ENCODE peak calls at places on chromosomes 6 and 20, in six cellular contexts. D is fibroblast of lung, R is colonic mucosa, P is PC-3, T is GM23338, O is gastrocnemius medialis. W is an unnamed sample. For H3K36me3 and H3K4me1, the result is how much of the 10 kb centered on the place peaks cover.

GRCh38 chr20:61692476-61692875 is 373.2 kb downstream of the TAF4 start:
- DNase-seq in D (no peak), R (no peak), P (no peak), T (no peak), O (no peak), W (no peak)

GRCh38 chr6:158372570-158372969 is 60.3 kb downstream of the TULP4 start:
- DNase-seq in D (no peak), R (no peak), P (no peak), T (no peak), O (no peak), W (no peak)

GRCh38 chr6:37033255-37033654 is 27.8 kb downstream of the FGD2 start:
- DNase-seq in D (no peak), R (no peak), P (peak), T (no peak), O (no peak), W (peak)

GRCh38 chr20:30168800-30169138 is 1088.7 kb upstream of the DEFB115 start:
- DNase-seq in D (no peak), R (no peak), P (no peak), T (no peak), O (no peak), W (no peak)

GRCh38 chr6:6331393-6331792 is 10.9 kb upstream of the F13A1 start:
- DNase-seq in D (no peak), R (no peak), P (no peak), T (no peak), O (no peak), W (no peak)

GRCh38 chr6:139538366-139538765 is 163.9 kb upstream of the CITED2 start:
- DNase-seq in D (no peak), R (no peak), P (no peak), T (no peak), O (no peak), W (no peak)

GRCh38 chr20:56424931-56425330 is 12.9 kb downstream of the CASS4 start:
- DNase-seq in D (no peak), R (no peak), P (no peak), T (no peak), O (no peak), W (no peak)

GRCh38 chr20:34129518-34130162 is 17.6 kb upstream of the EIF2S2 start:
- DNase-seq in D (peak), R (peak), P (peak), T (peak), O (peak), W (peak)

GRCh38 chr20:10134176-10134575 is 84.5 kb upstream of the SNAP25 start:
- DNase-seq in D (no peak), R (no peak), P (no peak), T (no peak), O (no peak), W (no peak)

GRCh38 chr6:47097092-47097945 is 55.2 kb upstream of the ADGRF1 start:
- DNase-seq in D (peak), R (peak), P (peak), T (peak), O (peak), W (peak)

GRCh38 chr6:106750146-106750900 is 120.9 kb downstream of the QRSL1 start:
- DNase-seq in D (no peak), R (no peak), P (no peak), T (no peak), O (no peak), W (peak)

GRCh38 chr20:62627901-62628612 is 14.2 kb upstream of the SLCO4A1 start:
- DNase-seq in D (peak), R (no peak), P (peak), T (no peak), O (no peak), W (no peak)

GRCh38 chr6:21918081-21918480 is 324.5 kb downstream of the SOX4 start:
- DNase-seq in D (no peak), R (no peak), P (no peak), T (no peak), O (no peak), W (no peak)

GRCh38 chr6:73612611-73613010 is 41.2 kb downstream of the SLC17A5 start:
- DNase-seq in D (no peak), R (no peak), P (no peak), T (no peak), O (no peak), W (no peak)

GRCh38 chr20:51185277-51185676 is 162.4 kb upstream of the KCNG1 start:
- DNase-seq in D (no peak), R (no peak), P (no peak), T (no peak), O (no peak), W (no peak)

GRCh38 chr20:38427655-38428023 is 7.5 kb downstream of the SNHG17 start:
- DNase-seq in D (no peak), R (no peak), P (no peak), T (no peak), O (no peak), W (no peak)

GRCh38 chr6:13395272-13396237 is 67.2 kb upstream of the TBC1D7 start:
- DNase-seq in D (peak), R (peak), P (peak), T (no peak), O (no peak), W (no peak)

GRCh38 chr20:47233333-47234188 is 122.9 kb downstream of the ZMYND8 start:
- DNase-seq in D (peak), R (no peak), P (no peak), T (no peak), O (no peak), W (no peak)
- H3K36me3 ChIP-seq in D (under half), R (under half), P (under half), T (half or more), O (half or more), W (half or more)

DNA sequence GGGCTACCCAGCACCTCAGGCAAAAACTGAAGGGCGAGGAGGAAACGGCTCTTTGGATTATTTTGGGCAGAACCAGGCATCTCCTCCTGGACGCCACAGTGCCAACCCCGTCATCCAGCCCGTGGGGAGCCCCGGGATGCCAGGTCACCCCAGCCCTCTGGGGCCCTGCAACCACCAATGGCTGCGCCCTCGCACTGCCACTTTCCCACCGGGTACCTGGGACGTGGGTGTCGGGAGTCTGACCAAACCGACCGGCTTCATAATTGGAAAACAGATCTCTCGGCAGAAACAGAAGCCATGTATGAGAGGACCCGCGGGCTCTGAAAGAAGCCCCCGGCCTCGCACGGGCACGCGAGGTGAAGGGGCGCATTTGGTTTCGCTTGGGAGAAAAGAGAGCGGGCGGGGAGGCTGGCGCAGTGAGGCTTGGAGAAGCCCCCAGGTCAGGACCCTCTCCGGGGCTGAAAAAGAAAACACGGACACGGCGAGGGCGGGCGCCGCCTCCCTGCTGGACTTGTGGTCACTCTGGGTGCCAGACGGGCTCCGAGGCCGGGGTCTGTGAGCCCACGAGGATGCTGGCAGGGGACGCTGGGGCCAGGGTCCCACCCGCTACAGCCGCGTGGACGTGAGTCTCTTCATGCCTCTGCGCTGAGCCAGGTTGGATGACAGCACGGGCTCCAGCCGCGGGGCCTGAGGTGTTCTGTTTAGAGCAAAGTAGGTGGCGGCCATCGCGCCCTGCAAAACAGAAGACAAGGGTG is 29.6 kb upstream of the MPC1 start:
- DNase-seq in D (no peak), R (no peak), P (no peak), T (no peak), O (no peak), W (no peak)
- H3K4me1 ChIP-seq in D (under half), R (under half), P (under half), T (under half), O (under half), W (under half)

GRCh38 chr6:150934380-150934779 is 68.9 kb downstream of the MTHFD1L start:
- DNase-seq in D (peak), R (no peak), P (peak), T (no peak), O (no peak), W (peak)
- H3K36me3 ChIP-seq in D (under half), R (under half), P (under half), T (under half), O (under half), W (under half)

GRCh38 chr20:22462975-22463914 is 121.1 kb downstream of the FOXA2 start:
- DNase-seq in D (no peak), R (no peak), P (peak), T (peak), O (no peak), W (peak)
- H3K4me1 ChIP-seq in D (under half), R (under half), P (under half), T (under half), O (under half), W (under half)

DNA sequence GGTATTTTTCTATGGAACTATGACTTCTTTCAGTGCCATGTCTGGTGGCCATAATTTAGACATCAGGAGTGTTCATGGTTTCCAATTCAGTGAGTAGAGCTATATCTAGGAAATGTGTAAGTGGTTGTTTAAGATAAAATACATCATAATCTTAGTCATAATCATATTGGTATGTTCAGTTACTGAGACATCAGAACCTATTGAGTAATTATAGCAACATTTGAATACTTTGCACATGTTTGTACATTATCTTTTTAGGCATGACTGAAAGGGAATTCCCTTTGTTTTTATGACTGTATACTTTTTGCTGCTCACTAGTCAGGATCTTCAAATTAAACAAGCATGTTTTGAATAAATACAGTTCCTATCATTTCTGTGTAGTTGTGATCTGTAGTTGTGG is 64.0 kb downstream of the STXBP5 start:
- DNase-seq in D (peak), R (no peak), P (no peak), T (no peak), O (no peak), W (peak)
- H3K36me3 ChIP-seq in D (under half), R (under half), P (under half), T (under half), O (under half), W (under half)

DNA sequence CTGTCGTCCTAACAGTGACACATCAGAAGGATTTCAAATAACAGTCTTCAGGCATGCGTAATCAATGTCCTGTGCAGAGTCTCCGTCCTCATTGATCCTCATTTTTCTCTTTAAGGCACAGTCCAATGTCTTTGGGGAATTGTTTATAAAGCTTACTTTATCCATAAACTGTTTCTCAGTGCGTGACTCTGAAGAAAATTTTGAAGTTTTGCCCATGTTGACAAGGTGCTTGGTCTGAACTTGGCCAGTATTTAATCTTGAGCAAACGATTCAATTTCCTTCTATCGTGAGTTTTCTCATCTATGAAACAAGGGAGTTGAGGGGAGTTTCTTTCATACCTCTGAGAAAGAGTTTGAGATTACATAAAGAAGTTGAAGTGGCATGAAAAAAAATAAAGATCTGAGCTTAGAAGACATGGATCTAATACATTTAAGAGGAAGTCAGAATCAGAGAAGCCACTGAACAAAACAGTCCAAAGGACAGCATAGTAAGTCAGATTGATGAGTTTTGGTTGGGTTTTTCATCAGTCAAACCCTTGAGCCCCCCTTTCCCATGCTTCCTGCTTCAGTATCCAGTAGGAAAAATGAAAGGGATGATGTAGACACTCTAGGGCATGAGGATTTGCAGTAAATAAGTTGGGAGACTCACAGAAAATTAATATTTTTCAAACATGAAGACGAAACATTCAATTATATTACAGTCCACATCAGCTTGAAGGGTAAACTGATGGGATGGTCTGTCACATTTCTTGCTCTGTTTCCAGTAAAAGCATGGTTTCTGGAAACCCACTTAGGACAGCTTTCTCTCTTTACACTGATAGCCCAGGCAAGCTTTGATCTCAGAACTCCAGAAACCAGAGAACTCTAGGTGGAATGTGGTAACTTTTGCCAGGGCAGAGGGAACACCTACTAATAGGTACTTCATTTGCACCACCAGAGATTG is 8.1 kb downstream of the EDN1 start:
- DNase-seq in D (no peak), R (no peak), P (no peak), T (no peak), O (no peak), W (no peak)
- H3K4me1 ChIP-seq in D (under half), R (under half), P (under half), T (under half), O (under half), W (under half)

GRCh38 chr6:131169613-131170012 is 34.3 kb downstream of the AKAP7 start:
- DNase-seq in D (no peak), R (no peak), P (no peak), T (no peak), O (no peak), W (no peak)
- H3K36me3 ChIP-seq in D (under half), R (under half), P (under half), T (under half), O (under half), W (under half)

GRCh38 chr20:49627329-49627761 is 59.4 kb upstream of the PTGIS start:
- DNase-seq in D (no peak), R (peak), P (no peak), T (no peak), O (no peak), W (no peak)
- H3K4me1 ChIP-seq in D (under half), R (under half), P (under half), T (under half), O (under half), W (under half)

GRCh38 chr6:33779895-33780294 is 9.0 kb downstream of the LEMD2 start:
- DNase-seq in D (no peak), R (no peak), P (no peak), T (no peak), O (no peak), W (no peak)
- H3K36me3 ChIP-seq in D (under half), R (half or more), P (half or more), T (under half), O (half or more), W (under half)

W was measured in mammary epithelial cell.